ENCODE peak calls at places on chromosomes 3 and 15, in nine cellular contexts. One of them, this sample, is unnamed.

GRCh38 chr15:86073281-86073680 is 6.4 kb upstream of the AGBL1 start:
- DNase-seq in hepatocyte: no peak
- DNase-seq in mesendoderm: no peak
- DNase-seq in uterus: no peak
- DNase-seq in cardiac muscle cell: no peak
- DNase-seq in IMR-90: no peak
- DNase-seq in tibial artery: no peak
- DNase-seq in keratinocyte: no peak
- DNase-seq in spleen: no peak
- DNase-seq in this sample: no peak

GRCh38 chr15:42711746-42712145 is 25.2 kb downstream of the CDAN1 start:
- DNase-seq in hepatocyte: no peak
- DNase-seq in mesendoderm: no peak
- DNase-seq in uterus: no peak
- DNase-seq in cardiac muscle cell: no peak
- DNase-seq in IMR-90: no peak
- DNase-seq in tibial artery: no peak
- DNase-seq in keratinocyte: no peak
- DNase-seq in spleen: no peak
- DNase-seq in this sample: no peak

GRCh38 chr3:53195602-53196574 is 34.9 kb downstream of the PRKCD start:
- DNase-seq in hepatocyte: peak; percentile 77
- DNase-seq in mesendoderm: peak; percentile 79
- DNase-seq in uterus: no peak
- DNase-seq in cardiac muscle cell: peak; percentile 56
- DNase-seq in IMR-90: peak; percentile 19
- DNase-seq in tibial artery: peak; percentile 41
- DNase-seq in keratinocyte: no peak
- DNase-seq in spleen: peak; percentile 91
- DNase-seq in this sample: peak; percentile 76

GRCh38 chr15:71757741-71758530 is 52.4 kb upstream of the NR2E3 start:
- DNase-seq in hepatocyte: no peak
- DNase-seq in mesendoderm: no peak
- DNase-seq in uterus: no peak
- DNase-seq in cardiac muscle cell: no peak
- DNase-seq in IMR-90: no peak
- DNase-seq in tibial artery: no peak
- DNase-seq in keratinocyte: no peak
- DNase-seq in spleen: peak; percentile 56
- DNase-seq in this sample: no peak

GRCh38 chr3:55127565-55127964 is 199.7 kb upstream of the LRTM1 start:
- DNase-seq in hepatocyte: no peak
- DNase-seq in mesendoderm: peak; percentile 7
- DNase-seq in uterus: no peak
- DNase-seq in cardiac muscle cell: no peak
- DNase-seq in IMR-90: no peak
- DNase-seq in tibial artery: no peak
- DNase-seq in keratinocyte: no peak
- DNase-seq in spleen: no peak
- DNase-seq in this sample: no peak

GRCh38 chr3:175948041-175948440 is 1088.9 kb downstream of the NAALADL2 start:
- DNase-seq in hepatocyte: no peak
- DNase-seq in mesendoderm: no peak
- DNase-seq in uterus: no peak
- DNase-seq in cardiac muscle cell: no peak
- DNase-seq in IMR-90: no peak
- DNase-seq in tibial artery: no peak
- DNase-seq in keratinocyte: no peak
- DNase-seq in spleen: no peak
- DNase-seq in this sample: no peak

GRCh38 chr15:50562735-50563640 is 16.5 kb upstream of the USP50 start:
- DNase-seq in hepatocyte: no peak
- DNase-seq in mesendoderm: no peak
- DNase-seq in uterus: no peak
- DNase-seq in cardiac muscle cell: peak; percentile 24
- DNase-seq in IMR-90: peak; percentile 4
- DNase-seq in tibial artery: no peak
- DNase-seq in keratinocyte: no peak
- DNase-seq in spleen: no peak
- DNase-seq in this sample: no peak

GRCh38 chr3:58175429-58176184 is 35.2 kb downstream of the DNASE1L3 start:
- DNase-seq in hepatocyte: peak; percentile 62
- DNase-seq in mesendoderm: peak; percentile 73
- DNase-seq in uterus: no peak
- DNase-seq in cardiac muscle cell: peak; percentile 72
- DNase-seq in IMR-90: peak; percentile 46
- DNase-seq in tibial artery: no peak
- DNase-seq in keratinocyte: no peak
- DNase-seq in spleen: peak; percentile 41
- DNase-seq in this sample: no peak

GRCh38 chr15:67501177-67501835 is 19.6 kb upstream of the C15orf61 start:
- DNase-seq in hepatocyte: peak; percentile 30
- DNase-seq in mesendoderm: peak; percentile 17
- DNase-seq in uterus: no peak
- DNase-seq in cardiac muscle cell: peak; percentile 55
- DNase-seq in IMR-90: peak; percentile 54
- DNase-seq in tibial artery: no peak
- DNase-seq in keratinocyte: no peak
- DNase-seq in spleen: no peak
- DNase-seq in this sample: no peak

GRCh38 chr3:4425707-4426106 is 41.4 kb downstream of the SUMF1 start:
- DNase-seq in hepatocyte: no peak
- DNase-seq in mesendoderm: no peak
- DNase-seq in uterus: no peak
- DNase-seq in cardiac muscle cell: no peak
- DNase-seq in IMR-90: peak; percentile 22
- DNase-seq in tibial artery: no peak
- DNase-seq in keratinocyte: no peak
- DNase-seq in spleen: no peak
- DNase-seq in this sample: no peak

GRCh38 chr3:19025441-19025840 is 122.9 kb upstream of the KCNH8 start:
- DNase-seq in hepatocyte: no peak
- DNase-seq in mesendoderm: no peak
- DNase-seq in uterus: no peak
- DNase-seq in cardiac muscle cell: no peak
- DNase-seq in IMR-90: no peak
- DNase-seq in tibial artery: no peak
- DNase-seq in keratinocyte: no peak
- DNase-seq in spleen: no peak
- DNase-seq in this sample: no peak

GRCh38 chr3:15797600-15798303 is at the start of gene ANKRD28:
- DNase-seq in hepatocyte: peak; percentile 57
- DNase-seq in mesendoderm: peak; percentile 71
- DNase-seq in uterus: no peak
- DNase-seq in cardiac muscle cell: peak; percentile 95
- DNase-seq in IMR-90: peak; percentile 98
- DNase-seq in tibial artery: no peak
- DNase-seq in keratinocyte: peak; percentile 59
- DNase-seq in spleen: no peak
- DNase-seq in this sample: no peak

GRCh38 chr3:2879023-2879422 is 231.2 kb downstream of the IL5RA start:
- DNase-seq in hepatocyte: no peak
- DNase-seq in mesendoderm: no peak
- DNase-seq in uterus: no peak
- DNase-seq in cardiac muscle cell: no peak
- DNase-seq in IMR-90: no peak
- DNase-seq in tibial artery: no peak
- DNase-seq in keratinocyte: no peak
- DNase-seq in spleen: no peak
- DNase-seq in this sample: no peak
- H3K4me1 ChIP-seq in hepatocyte: no peaks in the 10 kb centered on the region
- H3K4me1 ChIP-seq in mesendoderm: no peaks in the 10 kb centered on the region
- H3K4me1 ChIP-seq in uterus: no peaks in the 10 kb centered on the region
- H3K4me1 ChIP-seq in cardiac muscle cell: no peaks in the 10 kb centered on the region
- H3K4me1 ChIP-seq in IMR-90: no peaks in the 10 kb centered on the region
- H3K4me1 ChIP-seq in tibial artery: peaks cover 10% of the 10 kb centered on the region
- H3K4me1 ChIP-seq in keratinocyte: no peaks in the 10 kb centered on the region
- H3K4me1 ChIP-seq in spleen: no peaks in the 10 kb centered on the region
- H3K4me1 ChIP-seq in this sample: no peaks in the 10 kb centered on the region

GRCh38 chr3:46209053-46209452 is 940 bp upstream of the CCR1 start:
- DNase-seq in hepatocyte: no peak
- DNase-seq in mesendoderm: no peak
- DNase-seq in uterus: no peak
- DNase-seq in cardiac muscle cell: no peak
- DNase-seq in IMR-90: no peak
- DNase-seq in tibial artery: no peak
- DNase-seq in keratinocyte: no peak
- DNase-seq in spleen: no peak
- DNase-seq in this sample: no peak

GRCh38 chr3:46205286-46205960 is 2.7 kb downstream of the CCR1 start:
- DNase-seq in hepatocyte: no peak
- DNase-seq in mesendoderm: no peak
- DNase-seq in uterus: no peak
- DNase-seq in cardiac muscle cell: no peak
- DNase-seq in IMR-90: no peak
- DNase-seq in tibial artery: no peak
- DNase-seq in keratinocyte: no peak
- DNase-seq in spleen: no peak
- DNase-seq in this sample: no peak

GRCh38 chr3:46209751-46210470 is 1.8 kb upstream of the CCR1 start:
- DNase-seq in hepatocyte: no peak
- DNase-seq in mesendoderm: no peak
- DNase-seq in uterus: no peak
- DNase-seq in cardiac muscle cell: no peak
- DNase-seq in IMR-90: peak; percentile 15
- DNase-seq in tibial artery: no peak
- DNase-seq in keratinocyte: no peak
- DNase-seq in spleen: no peak
- DNase-seq in this sample: no peak

GRCh38 chr3:46206284-46206683 is 1.8 kb downstream of the CCR1 start:
- DNase-seq in hepatocyte: no peak
- DNase-seq in mesendoderm: no peak
- DNase-seq in uterus: no peak
- DNase-seq in cardiac muscle cell: no peak
- DNase-seq in IMR-90: no peak
- DNase-seq in tibial artery: no peak
- DNase-seq in keratinocyte: no peak
- DNase-seq in spleen: no peak
- DNase-seq in this sample: no peak

DNA sequence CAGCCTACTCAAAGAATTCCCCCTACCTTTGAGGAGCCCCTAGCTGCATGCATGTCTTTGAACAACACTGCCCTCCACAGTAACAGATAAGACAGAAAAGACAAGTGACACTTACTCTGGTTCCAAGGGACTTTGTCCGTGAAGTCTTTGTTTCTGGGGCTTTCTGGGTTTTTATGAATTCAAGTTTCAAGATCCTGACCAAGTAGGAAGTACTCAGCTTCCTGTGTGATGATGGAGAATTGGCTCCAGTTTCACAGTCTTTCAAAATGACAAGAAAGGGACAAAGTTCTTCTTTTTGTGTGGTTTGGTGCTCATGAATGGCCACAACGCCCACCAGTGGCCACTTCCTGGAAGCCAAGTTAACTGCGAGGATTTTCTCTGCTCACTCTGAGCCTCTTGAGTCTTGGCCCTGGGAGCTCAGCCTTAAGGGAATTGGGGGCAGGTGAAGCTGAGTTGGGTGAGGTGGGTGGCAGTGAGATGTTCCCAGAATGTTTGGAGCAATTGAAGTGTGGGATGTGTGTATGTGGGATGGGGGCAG is at the start of gene CCR1:
- DNase-seq in hepatocyte: peak; percentile 65
- DNase-seq in mesendoderm: peak; percentile 80
- DNase-seq in uterus: no peak
- DNase-seq in cardiac muscle cell: peak; percentile 62
- DNase-seq in IMR-90: peak; percentile 10
- DNase-seq in tibial artery: peak; percentile 64
- DNase-seq in keratinocyte: no peak
- DNase-seq in spleen: peak; percentile 87
- DNase-seq in this sample: peak; percentile 60
- H3K4me3 ChIP-seq in hepatocyte: no peak within 1 kb of the TSS
- H3K4me3 ChIP-seq in mesendoderm: no peak within 1 kb of the TSS
- H3K4me3 ChIP-seq in uterus: no peak within 1 kb of the TSS
- H3K4me3 ChIP-seq in cardiac muscle cell: no peak within 1 kb of the TSS
- H3K4me3 ChIP-seq in IMR-90: no peak within 1 kb of the TSS
- H3K4me3 ChIP-seq in tibial artery: peak within 1 kb of the TSS; percentile 24
- H3K4me3 ChIP-seq in keratinocyte: no peak within 1 kb of the TSS
- H3K4me3 ChIP-seq in spleen: peak within 1 kb of the TSS; percentile 39
- H3K4me3 ChIP-seq in this sample: peak within 1 kb of the TSS; percentile 46

DNA sequence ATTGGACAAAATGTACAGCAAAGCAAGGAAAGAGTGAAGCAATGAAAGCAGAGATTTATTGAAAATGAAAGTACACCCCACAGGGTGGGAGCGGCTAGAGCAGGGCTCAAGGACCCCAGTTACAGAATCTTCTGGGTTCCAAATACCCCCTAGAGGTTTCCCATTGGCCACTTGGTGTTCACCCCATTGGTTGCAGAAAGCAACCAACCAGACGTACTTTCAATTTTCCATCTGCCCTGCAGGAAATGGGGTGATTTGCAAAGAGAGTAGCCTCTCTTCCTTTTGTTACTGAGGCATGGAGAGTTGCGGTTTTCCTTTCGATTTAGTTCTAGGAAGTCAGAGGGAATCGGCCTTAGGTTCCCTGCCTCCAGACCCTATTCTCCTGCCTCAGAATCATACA is 2.4 kb downstream of the PML start:
- DNase-seq in hepatocyte: no peak
- DNase-seq in mesendoderm: no peak
- DNase-seq in uterus: no peak
- DNase-seq in cardiac muscle cell: peak; percentile 61
- DNase-seq in IMR-90: no peak
- DNase-seq in tibial artery: no peak
- DNase-seq in keratinocyte: no peak
- DNase-seq in spleen: no peak
- DNase-seq in this sample: no peak
- H3K27ac ChIP-seq in hepatocyte: no peak overlapping the region
- H3K27ac ChIP-seq in mesendoderm: no peak overlapping the region
- H3K27ac ChIP-seq in uterus: peak overlapping the region; percentile 95
- H3K27ac ChIP-seq in cardiac muscle cell: no peak overlapping the region
- H3K27ac ChIP-seq in IMR-90: no peak overlapping the region
- H3K27ac ChIP-seq in tibial artery: peak overlapping the region; percentile 89
- H3K27ac ChIP-seq in keratinocyte: peak overlapping the region; percentile 86
- H3K27ac ChIP-seq in spleen: peak overlapping the region; percentile 94
- H3K27ac ChIP-seq in this sample: peak overlapping the region; percentile 79

GRCh38 chr3:127718244-127718915 is 45.6 kb downstream of the ABTB1 start:
- DNase-seq in hepatocyte: no peak
- DNase-seq in mesendoderm: no peak
- DNase-seq in uterus: no peak
- DNase-seq in cardiac muscle cell: no peak
- DNase-seq in IMR-90: no peak
- DNase-seq in tibial artery: no peak
- DNase-seq in keratinocyte: no peak
- DNase-seq in spleen: no peak
- DNase-seq in this sample: no peak

GRCh38 chr3:127720985-127721384 is 48.2 kb downstream of the ABTB1 start:
- DNase-seq in hepatocyte: no peak
- DNase-seq in mesendoderm: no peak
- DNase-seq in uterus: no peak
- DNase-seq in cardiac muscle cell: no peak
- DNase-seq in IMR-90: no peak
- DNase-seq in tibial artery: no peak
- DNase-seq in keratinocyte: no peak
- DNase-seq in spleen: peak; percentile 40
- DNase-seq in this sample: no peak

GRCh38 chr3:127721536-127721935 is 48.8 kb downstream of the ABTB1 start:
- DNase-seq in hepatocyte: no peak
- DNase-seq in mesendoderm: no peak
- DNase-seq in uterus: no peak
- DNase-seq in cardiac muscle cell: no peak
- DNase-seq in IMR-90: no peak
- DNase-seq in tibial artery: no peak
- DNase-seq in keratinocyte: no peak
- DNase-seq in spleen: peak; percentile 41
- DNase-seq in this sample: no peak

GRCh38 chr3:127718916-127719290 is 46.2 kb downstream of the ABTB1 start:
- DNase-seq in hepatocyte: no peak
- DNase-seq in mesendoderm: no peak
- DNase-seq in uterus: no peak
- DNase-seq in cardiac muscle cell: no peak
- DNase-seq in IMR-90: no peak
- DNase-seq in tibial artery: no peak
- DNase-seq in keratinocyte: no peak
- DNase-seq in spleen: peak; percentile 47
- DNase-seq in this sample: no peak

GRCh38 chr3:127720161-127720823 is 47.5 kb downstream of the ABTB1 start:
- DNase-seq in hepatocyte: no peak
- DNase-seq in mesendoderm: no peak
- DNase-seq in uterus: no peak
- DNase-seq in cardiac muscle cell: no peak
- DNase-seq in IMR-90: no peak
- DNase-seq in tibial artery: no peak
- DNase-seq in keratinocyte: no peak
- DNase-seq in spleen: peak; percentile 40
- DNase-seq in this sample: no peak
- H3K4me1 ChIP-seq in hepatocyte: peaks cover 4% of the 10 kb centered on the region
- H3K4me1 ChIP-seq in mesendoderm: no peaks in the 10 kb centered on the region
- H3K4me1 ChIP-seq in uterus: no peaks in the 10 kb centered on the region
- H3K4me1 ChIP-seq in cardiac muscle cell: peaks cover 13% of the 10 kb centered on the region
- H3K4me1 ChIP-seq in IMR-90: peaks cover 6% of the 10 kb centered on the region
- H3K4me1 ChIP-seq in tibial artery: peaks cover 3% of the 10 kb centered on the region
- H3K4me1 ChIP-seq in keratinocyte: peaks cover 6% of the 10 kb centered on the region
- H3K4me1 ChIP-seq in spleen: no peaks in the 10 kb centered on the region
- H3K4me1 ChIP-seq in this sample: peaks cover 8% of the 10 kb centered on the region

This sample was measured in psoas muscle.